ENCODE peak calls at places on chromosomes 13 and 19, in nine cellular contexts. I is left lobe of liver; S is right lobe of liver; E is psoas muscle; B is fibroblast of pulmonary artery; X is activated CD8-positive, alpha-beta memory T cell treated with anti-CD3 and anti-CD28 coated beads, Interleukin-2, amount 10 ng/mL, durations not matched to agents 7 days and 5 days; C is NCI-H460; F is endodermal cell; T is effector memory CD4-positive, alpha-beta T cell. O is an unnamed sample.

GRCh38 chr13:93547886-93548285 is 321.3 kb downstream of the GPC6 start:
- DNase-seq in I (no peak), S (no peak), E (no peak), B (no peak), X (no peak), C (no peak), F (no peak), T (no peak), O (no peak)

GRCh38 chr13:86830046-86830445 is 841.1 kb upstream of the SLITRK5 start:
- DNase-seq in I (no peak), S (no peak), E (no peak), B (no peak), X (no peak), C (no peak), F (no peak), T (no peak), O (no peak)

GRCh38 chr19:3119782-3120380 is 16.0 kb upstream of the GNA15 start:
- DNase-seq in I (no peak), S (no peak), E (peak), B (no peak), X (no peak), C (no peak), F (no peak), T (no peak), O (no peak)

GRCh38 chr19:57248646-57249045 is 8.2 kb downstream of the ZNF805 start:
- DNase-seq in I (no peak), S (no peak), E (no peak), B (no peak), X (no peak), C (no peak), F (peak), T (no peak), O (no peak)

GRCh38 chr13:113022391-113023216 is 53.6 kb downstream of the MCF2L start:
- DNase-seq in I (no peak), S (no peak), E (no peak), B (peak), X (no peak), C (no peak), F (peak), T (no peak), O (no peak)

GRCh38 chr19:10643968-10644290 is 10.2 kb upstream of the ILF3 start:
- DNase-seq in I (no peak), S (no peak), E (no peak), B (no peak), X (no peak), C (no peak), F (peak), T (no peak), O (no peak)

GRCh38 chr13:44249439-44249838 is 124.2 kb upstream of the SERP2 start:
- DNase-seq in I (no peak), S (no peak), E (peak), B (peak), X (no peak), C (no peak), F (no peak), T (no peak), O (peak)

GRCh38 chr19:51093510-51094345 is 11.0 kb upstream of the KLK14 start:
- DNase-seq in I (no peak), S (no peak), E (no peak), B (no peak), X (no peak), C (no peak), F (no peak), T (no peak), O (no peak)

GRCh38 chr13:46795321-46795720 is 1.6 kb downstream of the ESD start:
- DNase-seq in I (no peak), S (no peak), E (no peak), B (no peak), X (no peak), C (no peak), F (no peak), T (no peak), O (no peak)

GRCh38 chr13:79779761-79780160 is 298.8 kb downstream of the NDFIP2 start:
- DNase-seq in I (no peak), S (no peak), E (peak), B (peak), X (no peak), C (no peak), F (peak), T (no peak), O (peak)

GRCh38 chr13:33004454-33004853 is 11.8 kb upstream of the KL start:
- DNase-seq in I (no peak), S (no peak), E (peak), B (peak), X (no peak), C (no peak), F (no peak), T (no peak), O (peak)

GRCh38 chr19:45321848-45322247 is 827 bp downstream of the CKM start:
- DNase-seq in I (no peak), S (no peak), E (peak), B (no peak), X (no peak), C (no peak), F (no peak), T (no peak), O (peak)

GRCh38 chr13:96172066-96172465 is 82.2 kb downstream of the HS6ST3 start:
- DNase-seq in I (no peak), S (no peak), E (no peak), B (peak), X (no peak), C (no peak), F (no peak), T (no peak), O (no peak)

GRCh38 chr13:29924482-29924884 is 74.1 kb upstream of the UBL3 start:
- DNase-seq in I (no peak), S (no peak), E (no peak), B (peak), X (no peak), C (no peak), F (no peak), T (no peak), O (no peak)

GRCh38 chr13:87107626-87108025 is 563.5 kb upstream of the SLITRK5 start:
- DNase-seq in I (no peak), S (no peak), E (no peak), B (no peak), X (no peak), C (no peak), F (no peak), T (no peak), O (no peak)

GRCh38 chr13:48679941-48680630 is 26.4 kb downstream of the CYSLTR2 start:
- DNase-seq in I (no peak), S (no peak), E (no peak), B (no peak), X (no peak), C (no peak), F (no peak), T (no peak), O (no peak)

GRCh38 chr13:93450226-93450625 is 223.6 kb downstream of the GPC6 start:
- DNase-seq in I (no peak), S (no peak), E (no peak), B (peak), X (no peak), C (no peak), F (no peak), T (no peak), O (no peak)

GRCh38 chr19:56838930-56839664 is 1.4 kb downstream of the PEG3 start:
- DNase-seq in I (peak), S (peak), E (peak), B (peak), X (peak), C (no peak), F (no peak), T (no peak), O (peak)

GRCh38 chr19:38004505-38005223 is 97.7 kb downstream of the SIPA1L3 start:
- DNase-seq in I (peak), S (peak), E (peak), B (peak), X (no peak), C (peak), F (peak), T (no peak), O (peak)

GRCh38 chr13:73913043-73913740 is 221.0 kb downstream of the KLF12 start:
- DNase-seq in I (no peak), S (no peak), E (no peak), B (peak), X (no peak), C (no peak), F (peak), T (no peak), O (no peak)

GRCh38 chr19:6100284-6100915 is 9.9 kb downstream of the RFX2 start:
- DNase-seq in I (no peak), S (no peak), E (peak), B (no peak), X (no peak), C (no peak), F (no peak), T (no peak), O (peak)

GRCh38 chr13:26508885-26509284 is 48.6 kb upstream of the WASF3 start:
- DNase-seq in I (no peak), S (no peak), E (peak), B (peak), X (no peak), C (peak), F (no peak), T (no peak), O (peak)

GRCh38 chr19:18419195-18419698 is at the start of gene SSBP4:
- DNase-seq in I (peak), S (peak), E (peak), B (peak), X (peak), C (peak), F (peak), T (peak), O (peak)

GRCh38 chr13:42041017-42041683 is 7.3 kb upstream of the DGKH start:
- DNase-seq in I (peak), S (peak), E (peak), B (peak), X (peak), C (no peak), F (peak), T (no peak), O (peak)

GRCh38 chr13:75494491-75494890 is 12.5 kb upstream of the TBC1D4 start:
- DNase-seq in I (no peak), S (no peak), E (no peak), B (no peak), X (no peak), C (no peak), F (no peak), T (no peak), O (no peak)

GRCh38 chr19:8575467-8575997 is 1.7 kb downstream of the MYO1F start:
- DNase-seq in I (no peak), S (peak), E (no peak), B (peak), X (peak), C (no peak), F (peak), T (peak), O (no peak)

GRCh38 chr13:95349267-95349666 is 48.0 kb upstream of the ABCC4 start:
- DNase-seq in I (no peak), S (no peak), E (no peak), B (peak), X (no peak), C (no peak), F (no peak), T (no peak), O (no peak)

GRCh38 chr19:45168767-45169351 is 8.1 kb upstream of the NKPD1 start:
- DNase-seq in I (no peak), S (no peak), E (no peak), B (no peak), X (no peak), C (no peak), F (no peak), T (no peak), O (no peak)

GRCh38 chr19:50046649-50047503 is 21.1 kb downstream of the ZNF473 start:
- DNase-seq in I (no peak), S (no peak), E (peak), B (peak), X (peak), C (peak), F (peak), T (peak), O (peak)

GRCh38 chr13:110289661-110290060 is 17.3 kb downstream of the COL4A1 start:
- DNase-seq in I (no peak), S (no peak), E (no peak), B (no peak), X (no peak), C (no peak), F (no peak), T (no peak), O (no peak)

GRCh38 chr19:51196181-51196580 is 28.7 kb upstream of the CD33 start:
- DNase-seq in I (no peak), S (no peak), E (no peak), B (no peak), X (peak), C (no peak), F (no peak), T (no peak), O (no peak)

GRCh38 chr13:41652735-41653361 is 195.5 kb downstream of the RGCC start:
- DNase-seq in I (no peak), S (no peak), E (no peak), B (peak), X (no peak), C (peak), F (no peak), T (no peak), O (no peak)

GRCh38 chr13:29707876-29708543 is 112.5 kb upstream of the SLC7A1 start:
- DNase-seq in I (no peak), S (peak), E (no peak), B (peak), X (peak), C (peak), F (peak), T (no peak), O (peak)

GRCh38 chr13:35039012-35039411 is 96.9 kb downstream of the NBEA start:
- DNase-seq in I (no peak), S (no peak), E (no peak), B (no peak), X (no peak), C (no peak), F (no peak), T (no peak), O (no peak)

GRCh38 chr13:110284809-110285519 is 22.0 kb downstream of the COL4A1 start:
- DNase-seq in I (no peak), S (no peak), E (no peak), B (no peak), X (no peak), C (no peak), F (no peak), T (no peak), O (no peak)

GRCh38 chr13:27264181-27264580 is 6.4 kb upstream of the RASL11A start:
- DNase-seq in I (no peak), S (no peak), E (no peak), B (peak), X (no peak), C (no peak), F (no peak), T (no peak), O (no peak)

GRCh38 chr13:93364166-93364565 is 137.6 kb downstream of the GPC6 start:
- DNase-seq in I (no peak), S (no peak), E (no peak), B (peak), X (no peak), C (no peak), F (no peak), T (no peak), O (no peak)

O was measured in Right ventricle myocardium superior.